ENCODE peak calls at places on chromosomes 6 and 20, in five cellular contexts. One of them, this sample, is unnamed.

GRCh38 chr6:166274739-166275370 is 33.3 kb downstream of the PRR18 start:
- DNase-seq in heart left ventricle: no peak
- DNase-seq in putamen: no peak
- DNase-seq in activated B cell treated with CpG ODN at 0.5 μM for 24 hours: no peak
- DNase-seq in GM13977: no peak
- DNase-seq in this sample: no peak

GRCh38 chr6:101761124-101761601 is 367.7 kb downstream of the GRIK2 start:
- DNase-seq in heart left ventricle: no peak
- DNase-seq in putamen: no peak
- DNase-seq in activated B cell treated with CpG ODN at 0.5 μM for 24 hours: no peak
- DNase-seq in GM13977: no peak
- DNase-seq in this sample: no peak

GRCh38 chr6:154931741-154932424 is 63.2 kb upstream of the TIAM2 start:
- DNase-seq in heart left ventricle: no peak
- DNase-seq in putamen: no peak
- DNase-seq in activated B cell treated with CpG ODN at 0.5 μM for 24 hours: no peak
- DNase-seq in GM13977: no peak
- DNase-seq in this sample: no peak

GRCh38 chr20:10771435-10772140 is 97.8 kb upstream of the JAG1 start:
- DNase-seq in heart left ventricle: no peak
- DNase-seq in putamen: no peak
- DNase-seq in activated B cell treated with CpG ODN at 0.5 μM for 24 hours: no peak
- DNase-seq in GM13977: no peak
- DNase-seq in this sample: no peak

GRCh38 chr6:142763205-142763604 is 181.8 kb downstream of the HIVEP2 start:
- DNase-seq in heart left ventricle: no peak
- DNase-seq in putamen: no peak
- DNase-seq in activated B cell treated with CpG ODN at 0.5 μM for 24 hours: no peak
- DNase-seq in GM13977: no peak
- DNase-seq in this sample: peak

GRCh38 chr6:53795702-53796450 is 1.1 kb downstream of the LRRC1 start:
- DNase-seq in heart left ventricle: peak
- DNase-seq in putamen: peak
- DNase-seq in activated B cell treated with CpG ODN at 0.5 μM for 24 hours: peak
- DNase-seq in GM13977: no peak
- DNase-seq in this sample: peak

GRCh38 chr6:71419217-71419953 is 130.8 kb downstream of the OGFRL1 start:
- DNase-seq in heart left ventricle: peak
- DNase-seq in putamen: no peak
- DNase-seq in activated B cell treated with CpG ODN at 0.5 μM for 24 hours: no peak
- DNase-seq in GM13977: no peak
- DNase-seq in this sample: no peak

GRCh38 chr20:8293791-8294190 is 161.7 kb downstream of the PLCB1 start:
- DNase-seq in heart left ventricle: no peak
- DNase-seq in putamen: no peak
- DNase-seq in activated B cell treated with CpG ODN at 0.5 μM for 24 hours: no peak
- DNase-seq in GM13977: no peak
- DNase-seq in this sample: no peak

GRCh38 chr6:122751291-122751690 is 28.2 kb upstream of the FABP7 start:
- DNase-seq in heart left ventricle: no peak
- DNase-seq in putamen: no peak
- DNase-seq in activated B cell treated with CpG ODN at 0.5 μM for 24 hours: no peak
- DNase-seq in GM13977: peak
- DNase-seq in this sample: no peak

GRCh38 chr6:145929037-145929633 is 35.0 kb downstream of the SHPRH start:
- DNase-seq in heart left ventricle: no peak
- DNase-seq in putamen: peak
- DNase-seq in activated B cell treated with CpG ODN at 0.5 μM for 24 hours: no peak
- DNase-seq in GM13977: peak
- DNase-seq in this sample: peak

GRCh38 chr6:147201885-147202515 is 2.2 kb upstream of the STXBP5 start:
- DNase-seq in heart left ventricle: no peak
- DNase-seq in putamen: no peak
- DNase-seq in activated B cell treated with CpG ODN at 0.5 μM for 24 hours: no peak
- DNase-seq in GM13977: no peak
- DNase-seq in this sample: no peak

GRCh38 chr20:45104786-45105185 is 3.9 kb upstream of the KCNS1 start:
- DNase-seq in heart left ventricle: no peak
- DNase-seq in putamen: no peak
- DNase-seq in activated B cell treated with CpG ODN at 0.5 μM for 24 hours: no peak
- DNase-seq in GM13977: no peak
- DNase-seq in this sample: no peak

GRCh38 chr6:77512554-77512953 is 49.3 kb upstream of the HTR1B start:
- DNase-seq in heart left ventricle: no peak
- DNase-seq in putamen: no peak
- DNase-seq in activated B cell treated with CpG ODN at 0.5 μM for 24 hours: no peak
- DNase-seq in GM13977: no peak
- DNase-seq in this sample: no peak

GRCh38 chr6:15504581-15505350 is 158.1 kb downstream of the DTNBP1 start:
- DNase-seq in heart left ventricle: peak
- DNase-seq in putamen: peak
- DNase-seq in activated B cell treated with CpG ODN at 0.5 μM for 24 hours: no peak
- DNase-seq in GM13977: no peak
- DNase-seq in this sample: peak

GRCh38 chr20:64222273-64222672 is 33.3 kb upstream of the PCMTD2 start:
- DNase-seq in heart left ventricle: no peak
- DNase-seq in putamen: no peak
- DNase-seq in activated B cell treated with CpG ODN at 0.5 μM for 24 hours: no peak
- DNase-seq in GM13977: no peak
- DNase-seq in this sample: no peak

GRCh38 chr6:89035252-89036106 is 45.1 kb upstream of the PNRC1 start:
- DNase-seq in heart left ventricle: peak
- DNase-seq in putamen: peak
- DNase-seq in activated B cell treated with CpG ODN at 0.5 μM for 24 hours: no peak
- DNase-seq in GM13977: no peak
- DNase-seq in this sample: peak